ENCODE peak calls at places on chromosomes 13 and 19, in four cellular contexts. G, R, H and P are unnamed samples.

GRCh38 chr13:43767351-43767901 is 19.3 kb downstream of the ENOX1 start:
- DNase-seq in H (no peak), G (no peak), R (no peak), P (no peak)

GRCh38 chr13:24228852-24229458 is 68.4 kb downstream of the SPATA13 start:
- DNase-seq in G (peak), H (peak), R (peak), P (peak)

GRCh38 chr13:34698953-34699352 is 243.1 kb upstream of the NBEA start:
- DNase-seq in R (no peak), H (no peak), G (peak), P (no peak)

GRCh38 chr19:47542030-47542475 is 27.2 kb upstream of the NAPA start:
- DNase-seq in G (peak), H (no peak), R (no peak), P (no peak)

GRCh38 chr13:87259479-87260083 is 411.6 kb upstream of the SLITRK5 start:
- DNase-seq in H (no peak), R (peak), G (no peak), P (peak)

GRCh38 chr13:23858586-23858985 is 30.6 kb downstream of the MIPEP start:
- DNase-seq in R (no peak), H (no peak), G (no peak), P (no peak)

GRCh38 chr13:31997641-31998040 is 33.9 kb upstream of the FRY start:
- DNase-seq in R (no peak), G (no peak), H (no peak), P (no peak)

GRCh38 chr19:6801397-6802086 is 29.0 kb downstream of the VAV1 start:
- DNase-seq in R (peak), H (peak), G (peak), P (no peak)

GRCh38 chr19:6963937-6964336 is 57.3 kb downstream of the MBD3L2B start:
- DNase-seq in R (peak), H (peak), G (no peak), P (no peak)

GRCh38 chr13:79385694-79386093 is 20.4 kb downstream of the RBM26 start:
- DNase-seq in H (peak), R (no peak), G (peak), P (no peak)

GRCh38 chr19:7297742-7298141 is 3.5 kb upstream of the INSR start:
- DNase-seq in H (no peak), G (peak), R (no peak), P (no peak)

GRCh38 chr13:98997738-98998641 is 20.1 kb upstream of the DOCK9 start:
- DNase-seq in H (peak), G (peak), R (no peak), P (no peak)

GRCh38 chr19:12766051-12766521 is 9.3 kb downstream of the HOOK2 start:
- DNase-seq in R (no peak), H (peak), G (peak), P (peak)